ENCODE peak calls at places on chromosomes 12 and 14, in five cellular contexts. L is right lobe of liver, F is HepG2, T is K562, Z is heart left ventricle. W is an unnamed sample.

GRCh38 chr12:88693837-88694445 is 113.7 kb upstream of the KITLG start:
- DNase-seq in T (no peak), L (no peak), F (no peak), Z (no peak), W (no peak)

GRCh38 chr14:74548881-74549280 is 55.3 kb downstream of the ISCA2 start:
- DNase-seq in Z (peak; percentile 92), T (no peak), L (no peak), F (no peak), W (no peak)

GRCh38 chr14:24098927-24099813 is 5.1 kb downstream of the PCK2 start:
- DNase-seq in F (no peak), Z (peak; percentile 22), T (no peak), L (peak; percentile 72), W (no peak)

GRCh38 chr12:5612556-5613421 is 180.9 kb downstream of the NTF3 start:
- DNase-seq in Z (no peak), F (no peak), T (peak; percentile 84), L (no peak), W (no peak)

GRCh38 chr14:58663494-58664111 is 25.8 kb downstream of the DACT1 start:
- DNase-seq in Z (no peak), F (no peak), L (no peak), T (no peak), W (no peak)

GRCh38 chr12:76697849-76698248 is 66.1 kb upstream of the ZDHHC17 start:
- DNase-seq in T (no peak), L (no peak), Z (no peak), F (no peak), W (no peak)

GRCh38 chr12:122137681-122138080 is 36.3 kb downstream of the IL31 start:
- DNase-seq in Z (no peak), L (no peak), T (no peak), F (no peak), W (no peak)

GRCh38 chr14:65024957-65025356 is 38.3 kb downstream of the FNTB start:
- DNase-seq in L (no peak), F (no peak), Z (no peak), T (no peak), W (no peak)

GRCh38 chr12:4118017-4118510 is 155.5 kb upstream of the CCND2 start:
- DNase-seq in Z (peak; percentile 79), F (no peak), T (no peak), L (peak; percentile 46), W (no peak)

GRCh38 chr12:96719671-96720362 is 187.2 kb upstream of the NEDD1 start:
- DNase-seq in Z (no peak), F (no peak), L (no peak), T (no peak), W (no peak)

GRCh38 chr14:89298056-89298834 is 118.8 kb downstream of the FOXN3 start:
- DNase-seq in Z (no peak), T (no peak), L (no peak), F (no peak), W (no peak)

GRCh38 chr14:93759781-93760307 is 28.4 kb downstream of the PRIMA1 start:
- DNase-seq in T (no peak), L (peak; percentile 93), F (no peak), Z (peak; percentile 74), W (no peak)

GRCh38 chr14:89011327-89011726 is 186.9 kb downstream of the TTC8 start:
- DNase-seq in Z (no peak), F (no peak), L (no peak), T (no peak), W (no peak)

GRCh38 chr12:89401433-89402086 is 49.3 kb upstream of the DUSP6 start:
- DNase-seq in T (no peak), L (no peak), Z (no peak), F (no peak), W (no peak)

GRCh38 chr14:103213331-103213730 is 90.1 kb downstream of the TNFAIP2 start:
- DNase-seq in F (peak; percentile 54), L (peak; percentile 66), Z (no peak), T (no peak), W (no peak)

GRCh38 chr12:45336762-45337596 is 121.1 kb downstream of the ANO6 start:
- DNase-seq in F (no peak), T (peak; percentile 32), Z (no peak), L (no peak), W (no peak)

GRCh38 chr12:119179335-119180021 is 747 bp downstream of the HSPB8 start:
- DNase-seq in T (no peak), L (no peak), F (peak; percentile 67), Z (peak; percentile 55), W (peak; percentile 74)

GRCh38 chr12:115118177-115118724 is 434.3 kb upstream of the TBX3 start:
- DNase-seq in F (no peak), T (no peak), Z (no peak), L (no peak), W (no peak)

GRCh38 chr12:107564946-107565345 is 120.7 kb upstream of the PWP1 start:
- DNase-seq in L (no peak), F (peak; percentile 11), Z (no peak), T (no peak), W (no peak)

GRCh38 chr12:14240873-14241220 is 124.6 kb upstream of the ATF7IP start:
- DNase-seq in F (no peak), L (no peak), T (no peak), Z (no peak), W (no peak)

GRCh38 chr12:14247166-14247565 is 118.3 kb upstream of the ATF7IP start:
- DNase-seq in T (no peak), Z (no peak), L (no peak), F (no peak), W (no peak)

GRCh38 chr12:14239935-14240872 is 125.3 kb upstream of the ATF7IP start:
- DNase-seq in Z (no peak), F (no peak), T (no peak), L (no peak), W (no peak)

GRCh38 chr12:14244876-14245669 is 120.4 kb upstream of the ATF7IP start:
- DNase-seq in L (no peak), Z (no peak), T (no peak), F (no peak), W (no peak)

DNA sequence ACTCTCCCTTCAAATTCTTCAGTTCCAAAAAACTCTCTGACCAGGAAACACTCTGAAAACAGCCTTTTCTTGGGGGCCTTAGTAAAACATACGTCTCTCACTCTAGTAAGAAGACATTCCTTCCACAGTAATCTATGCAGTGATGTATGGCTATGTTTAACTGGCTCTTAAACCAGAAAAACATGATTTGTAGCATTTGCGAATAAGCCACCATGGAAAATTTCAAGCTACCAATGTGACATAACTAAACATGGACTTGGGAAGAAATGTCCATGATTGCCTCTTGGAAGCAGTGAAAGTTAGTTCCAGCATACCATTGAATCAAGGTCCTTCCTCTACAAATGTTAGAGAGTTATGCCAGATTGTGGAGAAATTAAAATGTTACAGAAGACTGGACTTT is 121.5 kb upstream of the ATF7IP start:
- DNase-seq in F (no peak), T (no peak), Z (no peak), L (no peak), W (no peak)
- TF ChIP-seq POLR2A in F (no peak), T (no peak), Z (no peak), L (no peak), W (no peak)

GRCh38 chr12:6788972-6789905 is at the start of gene CD4:
- DNase-seq in Z (peak; percentile 86), L (peak; percentile 69), F (no peak), T (no peak), W (no peak)
- TF ChIP-seq POLR2A in Z (no peak), L (peak; percentile 69), F (no peak), T (no peak), W (no peak)

DNA sequence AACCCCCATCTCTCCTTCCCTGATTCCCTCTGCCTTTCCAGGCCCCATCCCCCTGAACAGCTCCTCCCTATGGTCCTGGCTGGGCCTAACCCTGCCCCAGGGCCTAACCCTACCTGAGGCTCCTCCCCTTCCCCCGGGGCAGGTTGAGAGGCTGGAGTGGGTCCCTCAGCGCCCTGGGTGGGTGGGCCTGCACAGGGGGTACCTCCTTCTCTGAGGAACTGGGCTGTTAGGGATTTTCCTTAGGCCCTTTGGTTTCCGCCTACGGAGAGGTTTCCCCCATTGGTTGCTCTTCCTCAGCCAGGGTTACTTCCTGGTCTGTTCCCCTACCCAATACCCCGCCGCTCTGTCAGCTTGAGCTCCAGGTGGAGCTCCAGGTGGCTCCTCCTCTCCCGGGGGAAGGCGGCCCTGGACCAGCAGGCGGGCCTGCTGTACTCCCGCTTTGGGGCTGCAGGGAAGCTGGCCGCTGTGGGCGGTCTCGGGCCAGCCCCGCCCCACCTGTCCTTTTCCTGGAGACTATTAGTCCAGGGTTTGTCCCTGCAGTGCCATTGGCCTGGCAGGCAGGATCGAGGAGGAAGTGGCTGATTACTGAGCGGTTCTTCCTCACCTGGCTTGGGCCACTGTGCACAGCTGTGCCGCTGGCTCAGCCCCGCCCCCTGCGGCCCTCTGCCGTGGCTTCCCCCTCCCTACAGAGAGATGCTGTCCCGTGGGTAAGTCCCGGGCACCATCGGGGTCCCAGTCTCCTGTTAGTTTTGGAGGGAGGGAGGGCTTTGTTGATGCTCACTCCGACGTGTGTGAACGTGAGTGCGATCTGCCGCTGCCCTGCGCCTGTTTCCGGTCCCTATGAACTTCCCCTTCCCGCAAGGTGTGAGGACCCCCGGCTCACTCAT is 2.5 kb downstream of the C12orf57 start:
- DNase-seq in F (peak; percentile 96), T (peak; percentile 81), Z (no peak), L (peak; percentile 97), W (no peak)
- TF ChIP-seq POLR2A in F (no peak), T (no peak), Z (no peak), L (peak; percentile 87), W (no peak)

DNA sequence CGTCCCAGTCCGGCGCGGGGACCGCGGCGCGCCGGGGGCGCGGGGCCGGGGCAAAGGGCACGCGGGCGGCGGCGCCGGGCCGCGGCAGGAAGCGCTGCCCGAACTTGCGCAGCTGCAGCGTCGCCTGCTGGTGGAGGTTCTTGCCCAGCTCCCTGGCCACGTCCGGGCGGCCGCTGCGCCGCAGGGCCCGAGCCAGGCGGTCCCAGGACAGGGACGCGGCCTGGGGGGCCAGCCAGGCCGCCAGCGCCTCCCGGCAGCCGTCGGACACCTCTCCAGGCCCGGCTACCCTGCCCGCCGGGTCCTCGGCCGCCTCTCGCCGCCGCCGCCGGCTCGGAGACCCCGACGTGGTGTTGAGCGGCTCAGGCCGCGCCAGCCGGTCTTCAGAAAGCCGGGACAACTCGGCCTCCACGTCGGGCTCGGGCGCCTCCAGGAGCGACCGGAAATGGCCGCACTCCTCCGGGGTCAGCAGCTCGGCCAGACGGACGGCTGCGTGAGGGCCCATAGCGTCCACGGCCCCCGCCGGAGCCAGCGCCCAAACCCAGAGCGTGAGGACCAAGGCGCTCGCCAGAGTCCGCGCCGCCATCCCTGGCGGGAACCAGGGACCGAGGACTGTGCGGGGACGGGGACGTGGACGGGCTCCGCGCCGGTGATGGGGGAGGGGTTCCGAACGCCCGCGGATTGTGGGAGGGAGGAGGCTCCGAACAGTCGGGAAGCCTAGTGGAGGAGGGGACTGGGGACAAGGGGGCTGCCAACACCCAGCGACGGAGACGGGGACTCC is 34.0 kb downstream of the FIGNL2 start:
- DNase-seq in T (peak; percentile 62), L (peak; percentile 88), F (peak; percentile 62), Z (peak; percentile 85), W (no peak)
- TF ChIP-seq POLR2A in T (no peak), L (peak; percentile 91), F (peak; percentile 36), Z (no peak), W (no peak)

DNA sequence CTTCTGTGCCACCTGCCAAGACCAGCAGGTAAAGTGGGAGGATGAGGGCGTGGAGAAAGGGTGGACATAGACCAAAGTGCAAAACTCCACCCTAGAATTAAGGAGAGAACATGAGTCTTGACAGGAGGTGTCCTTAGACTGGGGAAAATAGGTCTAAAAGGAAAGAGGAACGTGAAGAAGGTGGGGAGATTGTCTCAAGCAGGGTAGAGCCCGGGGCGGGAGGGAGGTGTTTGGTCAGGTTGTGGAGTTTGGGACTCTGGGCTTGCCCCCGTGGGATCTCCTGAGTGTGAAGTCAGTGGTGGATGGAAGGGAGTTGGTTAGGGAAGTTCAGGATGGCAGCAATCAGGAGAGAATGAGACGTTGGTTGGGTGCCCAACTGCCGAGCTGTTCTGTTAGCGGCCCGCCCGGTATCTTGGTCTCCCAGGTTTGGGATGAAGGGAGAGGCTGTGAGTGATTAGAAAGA is 386 bp downstream of the DGKA start:
- DNase-seq in F (no peak), T (peak; percentile 32), Z (no peak), L (no peak), W (no peak)
- TF ChIP-seq POLR2A in F (no peak), T (no peak), Z (no peak), L (no peak), W (no peak)